ENCODE peak calls at places on chromosomes 3 and 15, in five cellular contexts. O is LoVo, U is NCI-H1105, J is endothelial cell, I is choroid plexus epithelial cell. A is an unnamed sample.

GRCh38 chr3:4417449-4417848 is 49.6 kb downstream of the SUMF1 start:
- DNase-seq in J (no peak), U (no peak), I (peak), O (no peak), A (no peak)

GRCh38 chr3:123122525-123123315 is 55.9 kb downstream of the PDIA5 start:
- DNase-seq in I (peak), O (no peak), U (no peak), J (no peak), A (no peak)

GRCh38 chr15:77634266-77634962 is 1.7 kb upstream of the LINGO1 start:
- DNase-seq in O (peak), U (no peak), J (peak), I (peak), A (no peak)

GRCh38 chr15:49239105-49239504 is 69.1 kb downstream of the GALK2 start:
- DNase-seq in I (no peak), O (no peak), J (no peak), U (no peak), A (no peak)

GRCh38 chr3:81437683-81438082 is 323.8 kb downstream of the GBE1 start:
- DNase-seq in I (no peak), U (no peak), J (no peak), O (no peak), A (no peak)

GRCh38 chr15:99955181-99955525 is 221.9 kb upstream of the LYSMD4 start:
- DNase-seq in O (no peak), J (no peak), I (no peak), U (no peak), A (peak)

GRCh38 chr3:98985406-98985805 is 83.9 kb upstream of the DCBLD2 start:
- DNase-seq in U (no peak), I (peak), J (no peak), O (no peak), A (no peak)

GRCh38 chr3:67998222-67998760 is 343.9 kb upstream of the SUCLG2 start:
- DNase-seq in U (no peak), J (no peak), O (no peak), I (no peak), A (no peak)

GRCh38 chr3:112365636-112366035 is 32.7 kb downstream of the CD200 start:
- DNase-seq in O (no peak), I (peak), U (no peak), J (no peak), A (no peak)

GRCh38 chr15:63502137-63502801 is 2.1 kb upstream of the USP3 start:
- DNase-seq in I (peak), J (no peak), O (peak), U (no peak), A (no peak)

GRCh38 chr3:58167431-58168351 is 43.1 kb downstream of the DNASE1L3 start:
- DNase-seq in U (no peak), O (no peak), I (peak), J (peak), A (no peak)

GRCh38 chr3:106194726-106195125 is 325.9 kb upstream of the CBLB start:
- DNase-seq in U (no peak), O (no peak), J (no peak), I (no peak), A (no peak)

GRCh38 chr15:59741274-59741906 is 52.3 kb upstream of the BNIP2 start:
- DNase-seq in I (peak), U (peak), J (peak), O (no peak), A (no peak)

GRCh38 chr15:74995182-74995778 is at the start of gene SCAMP5:
- DNase-seq in O (peak), I (peak), U (peak), J (peak), A (peak)